ENCODE peak calls at places on chromosomes 2 and 18, in nine cellular contexts. One of them, this sample, is unnamed. For H3K27me3, the result is how much of the 10 kb centered on the place peaks cover.

GRCh38 chr2:239763433-239764097 is 261.6 kb downstream of the NDUFA10 start:
- DNase-seq in IMR-90: no peak
- DNase-seq in CD4-positive, CD25-positive, alpha-beta regulatory T cell: no peak
- DNase-seq in Panc1: no peak
- DNase-seq in neural progenitor cell: peak
- DNase-seq in HCT116: no peak
- DNase-seq in body of pancreas: no peak
- DNase-seq in PC-3: peak
- DNase-seq in psoas muscle: no peak
- DNase-seq in this sample: peak

GRCh38 chr2:3038636-3039035 is 339.0 kb downstream of the EIPR1 start:
- DNase-seq in Panc1: no peak
- DNase-seq in psoas muscle: no peak
- DNase-seq in IMR-90: no peak
- DNase-seq in PC-3: no peak
- DNase-seq in body of pancreas: no peak
- DNase-seq in HCT116: no peak
- DNase-seq in CD4-positive, CD25-positive, alpha-beta regulatory T cell: no peak
- DNase-seq in neural progenitor cell: no peak
- DNase-seq in this sample: no peak

GRCh38 chr2:178397002-178397605 is 53.9 kb downstream of the PRKRA start:
- DNase-seq in psoas muscle: no peak
- DNase-seq in IMR-90: peak
- DNase-seq in HCT116: peak
- DNase-seq in neural progenitor cell: peak
- DNase-seq in PC-3: peak
- DNase-seq in Panc1: peak
- DNase-seq in body of pancreas: no peak
- DNase-seq in CD4-positive, CD25-positive, alpha-beta regulatory T cell: peak
- DNase-seq in this sample: peak

GRCh38 chr2:69770193-69770702 is 28.3 kb downstream of the ANXA4 start:
- DNase-seq in Panc1: peak
- DNase-seq in IMR-90: peak
- DNase-seq in CD4-positive, CD25-positive, alpha-beta regulatory T cell: no peak
- DNase-seq in body of pancreas: no peak
- DNase-seq in HCT116: peak
- DNase-seq in neural progenitor cell: no peak
- DNase-seq in psoas muscle: peak
- DNase-seq in PC-3: peak
- DNase-seq in this sample: no peak

GRCh38 chr2:54728669-54729120 is 5.2 kb downstream of the EML6 start:
- DNase-seq in IMR-90: peak
- DNase-seq in neural progenitor cell: no peak
- DNase-seq in CD4-positive, CD25-positive, alpha-beta regulatory T cell: no peak
- DNase-seq in PC-3: peak
- DNase-seq in body of pancreas: no peak
- DNase-seq in psoas muscle: no peak
- DNase-seq in Panc1: no peak
- DNase-seq in HCT116: peak
- DNase-seq in this sample: no peak

GRCh38 chr2:235105821-235106359 is 154.1 kb downstream of the SH3BP4 start:
- DNase-seq in PC-3: no peak
- DNase-seq in IMR-90: no peak
- DNase-seq in neural progenitor cell: no peak
- DNase-seq in Panc1: no peak
- DNase-seq in CD4-positive, CD25-positive, alpha-beta regulatory T cell: no peak
- DNase-seq in psoas muscle: no peak
- DNase-seq in HCT116: no peak
- DNase-seq in body of pancreas: no peak
- DNase-seq in this sample: no peak

GRCh38 chr2:234823196-234823876 is 128.5 kb upstream of the SH3BP4 start:
- DNase-seq in psoas muscle: peak
- DNase-seq in IMR-90: no peak
- DNase-seq in PC-3: no peak
- DNase-seq in body of pancreas: peak
- DNase-seq in neural progenitor cell: peak
- DNase-seq in Panc1: no peak
- DNase-seq in CD4-positive, CD25-positive, alpha-beta regulatory T cell: no peak
- DNase-seq in HCT116: no peak
- DNase-seq in this sample: no peak

GRCh38 chr2:23803965-23804542 is 122.9 kb downstream of the ATAD2B start:
- DNase-seq in psoas muscle: peak
- DNase-seq in neural progenitor cell: peak
- DNase-seq in PC-3: peak
- DNase-seq in HCT116: no peak
- DNase-seq in Panc1: no peak
- DNase-seq in body of pancreas: peak
- DNase-seq in IMR-90: peak
- DNase-seq in CD4-positive, CD25-positive, alpha-beta regulatory T cell: no peak
- DNase-seq in this sample: no peak

GRCh38 chr2:134283701-134284100 is 29.8 kb downstream of the MGAT5 start:
- DNase-seq in PC-3: no peak
- DNase-seq in CD4-positive, CD25-positive, alpha-beta regulatory T cell: no peak
- DNase-seq in IMR-90: no peak
- DNase-seq in body of pancreas: no peak
- DNase-seq in neural progenitor cell: no peak
- DNase-seq in psoas muscle: no peak
- DNase-seq in HCT116: no peak
- DNase-seq in Panc1: no peak
- DNase-seq in this sample: no peak

GRCh38 chr2:43511199-43511598 is 84.6 kb downstream of the THADA start:
- DNase-seq in body of pancreas: no peak
- DNase-seq in Panc1: no peak
- DNase-seq in neural progenitor cell: no peak
- DNase-seq in PC-3: no peak
- DNase-seq in psoas muscle: no peak
- DNase-seq in CD4-positive, CD25-positive, alpha-beta regulatory T cell: no peak
- DNase-seq in IMR-90: no peak
- DNase-seq in HCT116: no peak
- DNase-seq in this sample: no peak

GRCh38 chr2:86552889-86553288 is 10.4 kb downstream of the CHMP3 start:
- DNase-seq in psoas muscle: no peak
- DNase-seq in PC-3: no peak
- DNase-seq in body of pancreas: no peak
- DNase-seq in neural progenitor cell: no peak
- DNase-seq in Panc1: no peak
- DNase-seq in CD4-positive, CD25-positive, alpha-beta regulatory T cell: peak
- DNase-seq in HCT116: no peak
- DNase-seq in IMR-90: no peak
- DNase-seq in this sample: no peak

GRCh38 chr2:195815083-195815482 is 158.1 kb downstream of the SLC39A10 start:
- DNase-seq in PC-3: no peak
- DNase-seq in IMR-90: no peak
- DNase-seq in psoas muscle: no peak
- DNase-seq in body of pancreas: no peak
- DNase-seq in Panc1: no peak
- DNase-seq in CD4-positive, CD25-positive, alpha-beta regulatory T cell: no peak
- DNase-seq in neural progenitor cell: no peak
- DNase-seq in HCT116: no peak
- DNase-seq in this sample: no peak

GRCh38 chr18:23069481-23069880 is 65.8 kb upstream of the CABLES1 start:
- DNase-seq in CD4-positive, CD25-positive, alpha-beta regulatory T cell: peak
- DNase-seq in PC-3: no peak
- DNase-seq in body of pancreas: no peak
- DNase-seq in IMR-90: no peak
- DNase-seq in HCT116: no peak
- DNase-seq in neural progenitor cell: no peak
- DNase-seq in psoas muscle: no peak
- DNase-seq in Panc1: no peak
- DNase-seq in this sample: no peak

GRCh38 chr2:32976409-32977063 is 29.8 kb downstream of the LTBP1 start:
- DNase-seq in CD4-positive, CD25-positive, alpha-beta regulatory T cell: no peak
- DNase-seq in body of pancreas: peak
- DNase-seq in PC-3: no peak
- DNase-seq in HCT116: no peak
- DNase-seq in psoas muscle: no peak
- DNase-seq in neural progenitor cell: no peak
- DNase-seq in IMR-90: no peak
- DNase-seq in Panc1: no peak
- DNase-seq in this sample: no peak

GRCh38 chr2:216006164-216006663 is 7.1 kb downstream of the MREG start:
- DNase-seq in PC-3: peak
- DNase-seq in body of pancreas: no peak
- DNase-seq in HCT116: no peak
- DNase-seq in IMR-90: no peak
- DNase-seq in CD4-positive, CD25-positive, alpha-beta regulatory T cell: no peak
- DNase-seq in neural progenitor cell: peak
- DNase-seq in Panc1: no peak
- DNase-seq in psoas muscle: peak
- DNase-seq in this sample: peak

GRCh38 chr2:217331577-217332139 is 471.8 kb upstream of the TNP1 start:
- DNase-seq in CD4-positive, CD25-positive, alpha-beta regulatory T cell: no peak
- DNase-seq in PC-3: peak
- DNase-seq in Panc1: no peak
- DNase-seq in HCT116: no peak
- DNase-seq in neural progenitor cell: no peak
- DNase-seq in IMR-90: peak
- DNase-seq in psoas muscle: no peak
- DNase-seq in body of pancreas: peak
- DNase-seq in this sample: no peak

GRCh38 chr2:237691908-237692600 is 64.7 kb downstream of the LRRFIP1 start:
- DNase-seq in CD4-positive, CD25-positive, alpha-beta regulatory T cell: peak
- DNase-seq in HCT116: peak
- DNase-seq in neural progenitor cell: peak
- DNase-seq in IMR-90: peak
- DNase-seq in body of pancreas: peak
- DNase-seq in PC-3: peak
- DNase-seq in Panc1: no peak
- DNase-seq in psoas muscle: peak
- DNase-seq in this sample: peak
- H3K27ac ChIP-seq in CD4-positive, CD25-positive, alpha-beta regulatory T cell: peak
- H3K27ac ChIP-seq in HCT116: peak
- H3K27ac ChIP-seq in neural progenitor cell: no peak
- H3K27ac ChIP-seq in IMR-90: peak
- H3K27ac ChIP-seq in body of pancreas: peak
- H3K27ac ChIP-seq in PC-3: peak
- H3K27ac ChIP-seq in Panc1: peak
- H3K27ac ChIP-seq in psoas muscle: peak
- H3K27ac ChIP-seq in this sample: peak

GRCh38 chr18:69402219-69402989 is 1.7 kb downstream of the DOK6 start:
- DNase-seq in IMR-90: no peak
- DNase-seq in body of pancreas: no peak
- DNase-seq in HCT116: no peak
- DNase-seq in CD4-positive, CD25-positive, alpha-beta regulatory T cell: no peak
- DNase-seq in Panc1: no peak
- DNase-seq in neural progenitor cell: peak
- DNase-seq in PC-3: no peak
- DNase-seq in psoas muscle: no peak
- DNase-seq in this sample: peak
- H3K4me3 ChIP-seq in IMR-90: peak
- H3K4me3 ChIP-seq in body of pancreas: no peak
- H3K4me3 ChIP-seq in HCT116: no peak
- H3K4me3 ChIP-seq in CD4-positive, CD25-positive, alpha-beta regulatory T cell: no peak
- H3K4me3 ChIP-seq in Panc1: no peak
- H3K4me3 ChIP-seq in neural progenitor cell: peak
- H3K4me3 ChIP-seq in PC-3: no peak
- H3K4me3 ChIP-seq in psoas muscle: peak
- H3K4me3 ChIP-seq in this sample: peak

DNA sequence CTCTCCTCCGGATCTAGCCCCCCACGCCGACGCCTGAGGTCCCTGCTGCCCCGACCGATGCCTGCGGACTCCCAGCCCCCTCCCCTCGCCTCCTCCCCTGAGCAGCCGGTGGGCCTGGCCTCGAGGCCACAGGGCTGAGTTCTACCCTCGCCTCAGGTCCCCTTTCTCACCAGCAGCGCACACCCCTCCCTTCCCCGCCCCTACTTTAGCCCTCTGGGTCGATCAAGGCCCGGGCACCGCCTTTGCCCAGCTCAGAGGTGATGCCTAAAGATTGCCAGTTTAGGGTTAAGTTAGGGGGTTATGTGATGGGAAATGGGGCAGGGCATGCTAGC is 5.7 kb upstream of the SIX3 start:
- DNase-seq in psoas muscle: no peak
- DNase-seq in PC-3: no peak
- DNase-seq in HCT116: no peak
- DNase-seq in Panc1: no peak
- DNase-seq in CD4-positive, CD25-positive, alpha-beta regulatory T cell: no peak
- DNase-seq in body of pancreas: no peak
- DNase-seq in neural progenitor cell: no peak
- DNase-seq in IMR-90: no peak
- DNase-seq in this sample: no peak
- H3K27me3 ChIP-seq in psoas muscle: under half
- H3K27me3 ChIP-seq in PC-3: under half
- H3K27me3 ChIP-seq in HCT116: under half
- H3K27me3 ChIP-seq in Panc1: under half
- H3K27me3 ChIP-seq in CD4-positive, CD25-positive, alpha-beta regulatory T cell: under half
- H3K27me3 ChIP-seq in body of pancreas: under half
- H3K27me3 ChIP-seq in neural progenitor cell: half or more
- H3K27me3 ChIP-seq in IMR-90: half or more
- H3K27me3 ChIP-seq in this sample: half or more

DNA sequence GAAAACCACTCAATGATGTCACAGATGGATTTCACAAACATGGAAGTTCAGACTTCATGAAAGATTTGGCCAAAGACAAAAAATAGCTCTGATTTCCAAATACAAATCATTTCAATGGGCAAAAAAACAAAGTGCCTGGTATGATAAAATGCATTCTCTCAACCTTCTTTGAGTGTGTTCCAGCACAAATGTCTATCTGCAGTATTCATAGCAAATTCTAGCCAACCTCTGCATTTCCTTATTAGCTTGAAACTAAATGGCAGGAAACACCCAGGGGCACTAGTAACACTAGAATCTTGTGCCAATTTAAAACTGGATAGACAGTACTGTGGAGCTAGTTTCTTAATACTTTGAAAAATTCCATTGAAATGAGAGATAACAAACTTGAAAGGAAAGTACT is 28.5 kb upstream of the NAPG start:
- DNase-seq in IMR-90: no peak
- DNase-seq in CD4-positive, CD25-positive, alpha-beta regulatory T cell: no peak
- DNase-seq in Panc1: no peak
- DNase-seq in psoas muscle: no peak
- DNase-seq in neural progenitor cell: no peak
- DNase-seq in HCT116: no peak
- DNase-seq in body of pancreas: no peak
- DNase-seq in PC-3: no peak
- DNase-seq in this sample: no peak
- H3K27ac ChIP-seq in IMR-90: no peak
- H3K27ac ChIP-seq in CD4-positive, CD25-positive, alpha-beta regulatory T cell: no peak
- H3K27ac ChIP-seq in Panc1: no peak
- H3K27ac ChIP-seq in psoas muscle: no peak
- H3K27ac ChIP-seq in neural progenitor cell: no peak
- H3K27ac ChIP-seq in HCT116: no peak
- H3K27ac ChIP-seq in body of pancreas: no peak
- H3K27ac ChIP-seq in PC-3: no peak
- H3K27ac ChIP-seq in this sample: no peak

This sample was measured in dorsolateral prefrontal cortex.